ENCODE peak calls at places on chromosomes 2 and 18, in four cellular contexts. U, Q, S and C are unnamed samples.

GRCh38 chr2:80856227-80856626 is 551.7 kb upstream of the LRRTM1 start:
- DNase-seq in U (no peak), Q (no peak), S (no peak), C (no peak)

GRCh38 chr18:78859686-78860085 is 119.9 kb upstream of the SALL3 start:
- DNase-seq in U (no peak), Q (no peak), S (no peak), C (no peak)

GRCh38 chr2:5042666-5043440 is 649.3 kb upstream of the SOX11 start:
- DNase-seq in U (no peak), Q (no peak), S (no peak), C (no peak)

GRCh38 chr2:171432969-171433762 is 624 bp downstream of the METTL8 start:
- DNase-seq in U (peak; percentile 22), Q (no peak), S (peak; percentile 63), C (peak; percentile 49)

GRCh38 chr2:110896226-110896625 is 163.9 kb downstream of the ACOXL start:
- DNase-seq in U (no peak), Q (no peak), S (no peak), C (no peak)

GRCh38 chr2:65130440-65131175 is 702 bp upstream of the RAB1A start:
- DNase-seq in U (no peak), Q (no peak), S (no peak), C (no peak)

GRCh38 chr18:63178526-63178880 is 141.1 kb downstream of the BCL2 start:
- DNase-seq in U (no peak), Q (no peak), S (no peak), C (peak; percentile 80)

GRCh38 chr18:57576316-57576715 is 10.2 kb downstream of the FECH start:
- DNase-seq in U (no peak), Q (no peak), S (no peak), C (no peak)

GRCh38 chr18:77736817-77737216 is 487.2 kb downstream of the GALR1 start:
- DNase-seq in U (no peak), Q (no peak), S (no peak), C (no peak)

GRCh38 chr18:48761582-48761981 is 189.2 kb downstream of the SMAD7 start:
- DNase-seq in U (no peak), Q (no peak), S (no peak), C (no peak)

GRCh38 chr2:173148520-173148919 is 72.9 kb downstream of the MAP3K20 start:
- DNase-seq in U (peak; percentile 72), Q (no peak), S (no peak), C (no peak)

GRCh38 chr2:111145103-111145760 is 24.5 kb downstream of the BCL2L11 start:
- DNase-seq in U (no peak), Q (no peak), S (no peak), C (no peak)

GRCh38 chr2:70073493-70073892 is 13.8 kb upstream of the PCBP1 start:
- DNase-seq in U (no peak), Q (no peak), S (no peak), C (no peak)

GRCh38 chr2:43758738-43759137 is 15.1 kb upstream of the DYNC2LI1 start:
- DNase-seq in U (peak; percentile 75), Q (no peak), S (no peak), C (no peak)

GRCh38 chr18:50686409-50686808 is 126.5 kb downstream of the MAPK4 start:
- DNase-seq in U (no peak), Q (no peak), S (no peak), C (no peak)

GRCh38 chr2:204072443-204073324 is 136.1 kb downstream of the ICOS start:
- DNase-seq in U (no peak), Q (peak; percentile 31), S (peak; percentile 21), C (peak; percentile 61)

GRCh38 chr2:235496239-235496621 is 2.4 kb downstream of the AGAP1 start:
- DNase-seq in U (peak; percentile 42), Q (no peak), S (no peak), C (no peak)

GRCh38 chr2:216107760-216108159 is 1.4 kb upstream of the XRCC5 start:
- DNase-seq in U (peak; percentile 25), Q (no peak), S (no peak), C (no peak)

GRCh38 chr2:8285081-8285480 is 396.8 kb upstream of the ID2 start:
- DNase-seq in U (no peak), Q (no peak), S (peak; percentile 7), C (peak; percentile 7)

GRCh38 chr2:232981356-232981755 is 31.7 kb downstream of the NGEF start:
- DNase-seq in U (no peak), Q (no peak), S (no peak), C (no peak)

GRCh38 chr2:123363826-123364225 is 661.3 kb upstream of the CNTNAP5 start:
- DNase-seq in U (no peak), Q (no peak), S (no peak), C (no peak)

GRCh38 chr2:217434183-217434620 is 568.6 kb downstream of the TNS1 start:
- DNase-seq in U (peak; percentile 99), Q (peak; percentile 7), S (peak; percentile 45), C (peak; percentile 95)

GRCh38 chr2:241232736-241233575 is 44.5 kb downstream of the ANO7 start:
- DNase-seq in U (no peak), Q (no peak), S (no peak), C (no peak)

GRCh38 chr2:21042958-21043743 is 722 bp downstream of the APOB start:
- DNase-seq in U (peak; percentile 23), Q (peak; percentile 19), S (peak; percentile 8), C (peak; percentile 75)

GRCh38 chr18:53947092-53947640 is 277.3 kb downstream of the MBD2 start:
- DNase-seq in U (peak; percentile 16), Q (no peak), S (no peak), C (no peak)

GRCh38 chr18:37430346-37431076 is 135.1 kb downstream of the CELF4 start:
- DNase-seq in U (no peak), Q (no peak), S (no peak), C (no peak)

GRCh38 chr2:179218848-179219594 is 45.6 kb downstream of the SESTD1 start:
- DNase-seq in U (peak; percentile 78), Q (no peak), S (peak; percentile 67), C (peak; percentile 81)

GRCh38 chr2:43426305-43427031 is 169.4 kb downstream of the THADA start:
- DNase-seq in U (peak; percentile 99), Q (no peak), S (peak; percentile 96), C (peak; percentile 34)

GRCh38 chr2:239876241-239876947 is 148.7 kb downstream of the NDUFA10 start:
- DNase-seq in U (no peak), Q (no peak), S (no peak), C (no peak)

GRCh38 chr2:213923543-213923942 is 487.3 kb upstream of the VWC2L start:
- DNase-seq in U (no peak), Q (no peak), S (no peak), C (no peak)

GRCh38 chr18:50396005-50396404 is 21.2 kb downstream of the SKA1 start:
- DNase-seq in U (no peak), Q (no peak), S (no peak), C (no peak)

GRCh38 chr2:232492236-232492848 is 4.7 kb upstream of the ECEL1 start:
- DNase-seq in U (no peak), Q (no peak), S (no peak), C (no peak)

GRCh38 chr2:135689679-135690078 is 52.0 kb upstream of the UBXN4 start:
- DNase-seq in U (no peak), Q (no peak), S (no peak), C (no peak)

GRCh38 chr2:26724004-26724750 is 31.7 kb downstream of the KCNK3 start:
- DNase-seq in U (peak; percentile 83), Q (no peak), S (peak; percentile 93), C (peak; percentile 56)
- H3K27ac ChIP-seq in U (peak overlapping the region; percentile 77), Q (no peak overlapping the region), S (peak overlapping the region; percentile 80), C (no peak overlapping the region)

GRCh38 chr2:2229898-2230817 is 100.9 kb downstream of the MYT1L start:
- DNase-seq in U (no peak), Q (no peak), S (no peak), C (no peak)

GRCh38 chr2:2232167-2232566 is 98.9 kb downstream of the MYT1L start:
- DNase-seq in U (no peak), Q (no peak), S (no peak), C (no peak)

GRCh38 chr2:2237563-2237962 is 93.5 kb downstream of the MYT1L start:
- DNase-seq in U (no peak), Q (no peak), S (no peak), C (no peak)

GRCh38 chr2:2233171-2233826 is 97.8 kb downstream of the MYT1L start:
- DNase-seq in U (no peak), Q (no peak), S (no peak), C (no peak)

GRCh38 chr2:2234398-2234797 is 96.7 kb downstream of the MYT1L start:
- DNase-seq in U (no peak), Q (no peak), S (no peak), C (no peak)
- H3K9me3 ChIP-seq in U (no peaks in the 10 kb centered on the region), Q (no peaks in the 10 kb centered on the region), S (peaks cover 5% of the 10 kb centered on the region), C (no peaks in the 10 kb centered on the region)

GRCh38 chr2:68420254-68420910 is 46.7 kb downstream of the FBXO48 start:
- DNase-seq in U (no peak), Q (no peak), S (no peak), C (no peak)

GRCh38 chr2:68426446-68426845 is 40.6 kb downstream of the FBXO48 start:
- DNase-seq in U (no peak), Q (no peak), S (no peak), C (no peak)

GRCh38 chr2:68425503-68425902 is 41.6 kb downstream of the FBXO48 start:
- DNase-seq in U (no peak), Q (no peak), S (no peak), C (no peak)

GRCh38 chr2:68426885-68427579 is 40.1 kb downstream of the FBXO48 start:
- DNase-seq in U (no peak), Q (no peak), S (no peak), C (no peak)

GRCh38 chr2:68423966-68424650 is 43.0 kb downstream of the FBXO48 start:
- DNase-seq in U (no peak), Q (no peak), S (no peak), C (no peak)
- H3K4me1 ChIP-seq in U (no peaks in the 10 kb centered on the region), Q (no peaks in the 10 kb centered on the region), S (no peaks in the 10 kb centered on the region), C (no peaks in the 10 kb centered on the region)

DNA sequence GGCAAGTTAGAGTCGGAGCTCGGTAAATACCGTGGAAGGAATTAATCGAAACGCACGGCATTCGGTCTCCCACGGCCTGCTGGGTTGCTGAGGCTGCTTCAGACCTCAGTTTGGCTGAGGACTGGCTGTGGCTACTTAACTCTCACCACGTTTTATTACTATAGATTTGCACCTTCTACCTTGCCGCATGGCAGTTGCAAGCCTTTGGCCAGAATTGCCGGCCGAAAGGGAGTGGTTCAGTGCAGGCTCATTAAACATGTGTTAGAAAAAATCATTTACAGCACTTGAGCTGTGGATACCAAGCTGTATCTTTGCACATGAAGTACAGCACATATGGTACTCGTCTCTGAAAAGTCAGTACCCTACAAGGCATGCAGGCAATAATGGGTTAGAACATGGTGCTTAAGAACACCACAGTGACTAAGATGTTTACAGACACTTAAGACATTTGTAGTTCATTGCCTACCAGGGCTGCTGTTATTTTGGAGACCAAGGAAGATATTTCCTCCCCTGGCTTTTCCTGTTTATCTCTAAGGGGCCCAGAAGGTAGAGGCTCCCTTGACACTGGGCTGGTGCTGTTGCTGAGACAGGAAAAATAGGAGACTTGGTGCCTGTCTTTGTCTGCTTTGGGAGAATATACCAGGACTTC is 103.1 kb downstream of the ZNF532 start:
- DNase-seq in U (no peak), Q (no peak), S (no peak), C (no peak)
- H3K27ac ChIP-seq in U (no peak overlapping the region), Q (no peak overlapping the region), S (no peak overlapping the region), C (no peak overlapping the region)